ENCODE peak calls at places on chromosomes 12 and 14, in seven cellular contexts. X is AG09319; Q is CD4-positive, alpha-beta memory T cell; G is AML-193; E is T-helper 9 cell; O is stimulated activated CD8-positive, alpha-beta memory T cell treated with anti-CD3 and anti-CD28 coated beads, Interleukin-2, amount 100 ng/mL, for 1 hour; C is stimulated activated CD4-positive, alpha-beta T cell treated with anti-CD3 and anti-CD28 coated beads, Interleukin-12 subunit alpha, Interleukin-12 subunit beta, amount 100 ng/mL, for 4 hours. K is an unnamed sample.

GRCh38 chr12:11797317-11797913 is 147.9 kb downstream of the ETV6 start:
- DNase-seq in O (no peak), C (no peak), G (peak; percentile 90), E (no peak), X (peak; percentile 69), Q (no peak), K (no peak)

GRCh38 chr14:102430212-102430908 is 67.6 kb downstream of the TECPR2 start:
- DNase-seq in Q (no peak), E (no peak), C (no peak), O (no peak), G (no peak), X (no peak), K (no peak)

GRCh38 chr14:51507556-51508511 is 143.9 kb upstream of the FRMD6 start:
- DNase-seq in E (no peak), O (no peak), X (peak; percentile 42), C (no peak), Q (no peak), G (no peak), K (peak; percentile 73)

GRCh38 chr12:117151195-117152031 is 38.9 kb downstream of the FBXO21 start:
- DNase-seq in O (no peak), Q (no peak), G (no peak), E (no peak), X (peak; percentile 5), C (no peak), K (peak; percentile 81)

GRCh38 chr12:480831-481230 is 21.1 kb downstream of the B4GALNT3 start:
- DNase-seq in O (no peak), Q (no peak), X (no peak), E (no peak), G (no peak), C (no peak), K (peak; percentile 38)

GRCh38 chr12:101891462-101891971 is 14.1 kb downstream of the DRAM1 start:
- DNase-seq in X (peak; percentile 46), O (no peak), E (no peak), G (peak; percentile 89), C (no peak), Q (no peak), K (no peak)

GRCh38 chr12:11785722-11786121 is 136.2 kb downstream of the ETV6 start:
- DNase-seq in Q (no peak), C (no peak), O (no peak), E (no peak), G (no peak), X (peak; percentile 72), K (no peak)

GRCh38 chr14:80260649-80261048 is 49.3 kb upstream of the DIO2 start:
- DNase-seq in G (no peak), X (no peak), C (no peak), O (no peak), E (no peak), Q (no peak), K (no peak)

GRCh38 chr14:91350813-91351507 is 66.7 kb downstream of the CCDC88C start:
- DNase-seq in O (no peak), G (no peak), X (no peak), Q (peak; percentile 89), C (peak; percentile 44), E (no peak), K (no peak)

GRCh38 chr12:24500466-24501232 is 448.3 kb downstream of the BCAT1 start:
- DNase-seq in Q (no peak), C (no peak), G (no peak), E (no peak), X (no peak), O (no peak), K (no peak)

GRCh38 chr12:14741942-14742341 is 45.5 kb upstream of the GUCY2C start:
- DNase-seq in Q (no peak), G (no peak), E (no peak), O (no peak), C (no peak), X (no peak), K (no peak)

GRCh38 chr12:26233620-26234019 is 38.2 kb downstream of the SSPN start:
- DNase-seq in O (no peak), X (no peak), Q (no peak), C (no peak), G (no peak), E (no peak), K (no peak)

GRCh38 chr12:94261119-94261518 is 112.7 kb downstream of the PLXNC1 start:
- DNase-seq in E (no peak), C (no peak), X (no peak), G (no peak), Q (no peak), O (no peak), K (no peak)

GRCh38 chr14:30143617-30144016 is 216.0 kb upstream of the PRKD1 start:
- DNase-seq in O (no peak), X (no peak), E (no peak), C (no peak), Q (no peak), G (no peak), K (no peak)

GRCh38 chr14:44035707-44036106 is 471.4 kb downstream of the FSCB start:
- DNase-seq in Q (no peak), O (no peak), X (no peak), E (no peak), G (no peak), C (no peak), K (no peak)

GRCh38 chr12:65754744-65755595 is 69.3 kb upstream of the HMGA2 start:
- DNase-seq in G (no peak), E (no peak), X (no peak), O (no peak), Q (no peak), C (no peak), K (no peak)

GRCh38 chr14:75880512-75880911 is 101.3 kb downstream of the TGFB3 start:
- DNase-seq in X (no peak), Q (no peak), G (no peak), O (no peak), C (no peak), E (no peak), K (no peak)

GRCh38 chr14:31858868-31859267 is 218.2 kb upstream of the ARHGAP5 start:
- DNase-seq in X (no peak), C (no peak), E (no peak), Q (no peak), G (no peak), O (no peak), K (no peak)

GRCh38 chr12:124350491-124350890 is 55.6 kb downstream of the RFLNA start:
- DNase-seq in Q (no peak), E (no peak), O (no peak), X (no peak), C (no peak), G (no peak), K (no peak)

GRCh38 chr14:42469637-42470426 is 863.2 kb downstream of the LRFN5 start:
- DNase-seq in E (no peak), O (no peak), G (no peak), C (no peak), X (no peak), Q (no peak), K (no peak)

GRCh38 chr14:47020500-47020899 is 368.9 kb upstream of the RPL10L start:
- DNase-seq in Q (no peak), X (no peak), C (no peak), E (no peak), O (no peak), G (no peak), K (no peak)

GRCh38 chr12:105289114-105289904 is 41.2 kb upstream of the C12orf75 start:
- DNase-seq in Q (no peak), G (no peak), E (no peak), O (no peak), X (no peak), C (no peak), K (no peak)

GRCh38 chr14:104441275-104442106 is 138.1 kb upstream of the C14orf180 start:
- DNase-seq in O (no peak), C (no peak), Q (no peak), X (no peak), E (no peak), G (no peak), K (no peak)